ENCODE peak calls at places on chromosomes 2 and 18, in five cellular contexts. One of them, this sample, is unnamed.

GRCh38 chr18:61413388-61413787 is 80.2 kb downstream of the CDH20 start:
- DNase-seq in SJSA1: no peak
- DNase-seq in iPS-NIHi11: no peak
- DNase-seq in astrocyte of the spinal cord: no peak
- DNase-seq in IMR-90: no peak
- DNase-seq in this sample: no peak

GRCh38 chr2:28355521-28356094 is 37.0 kb upstream of the FOSL2 start:
- DNase-seq in SJSA1: no peak
- DNase-seq in iPS-NIHi11: no peak
- DNase-seq in astrocyte of the spinal cord: no peak
- DNase-seq in IMR-90: no peak
- DNase-seq in this sample: no peak

GRCh38 chr18:7305416-7305815 is 74.5 kb downstream of the LRRC30 start:
- DNase-seq in SJSA1: no peak
- DNase-seq in iPS-NIHi11: no peak
- DNase-seq in astrocyte of the spinal cord: no peak
- DNase-seq in IMR-90: no peak
- DNase-seq in this sample: no peak

GRCh38 chr2:64017811-64018714 is 1.2 kb downstream of the VPS54 start:
- DNase-seq in SJSA1: peak; percentile 67
- DNase-seq in iPS-NIHi11: no peak
- DNase-seq in astrocyte of the spinal cord: peak; percentile 57
- DNase-seq in IMR-90: peak; percentile 38
- DNase-seq in this sample: no peak

GRCh38 chr18:67132919-67133318 is 383.6 kb downstream of the DSEL start:
- DNase-seq in SJSA1: no peak
- DNase-seq in iPS-NIHi11: no peak
- DNase-seq in astrocyte of the spinal cord: no peak
- DNase-seq in IMR-90: no peak
- DNase-seq in this sample: no peak

GRCh38 chr2:26054598-26055348 is 20.9 kb downstream of the RAB10 start:
- DNase-seq in SJSA1: no peak
- DNase-seq in iPS-NIHi11: no peak
- DNase-seq in astrocyte of the spinal cord: peak; percentile 56
- DNase-seq in IMR-90: peak; percentile 60
- DNase-seq in this sample: no peak

GRCh38 chr2:207640160-207640559 is 15.0 kb upstream of the METTL21A start:
- DNase-seq in SJSA1: no peak
- DNase-seq in iPS-NIHi11: no peak
- DNase-seq in astrocyte of the spinal cord: no peak
- DNase-seq in IMR-90: no peak
- DNase-seq in this sample: no peak

GRCh38 chr2:106708189-106708588 is 177.8 kb downstream of the ST6GAL2 start:
- DNase-seq in SJSA1: no peak
- DNase-seq in iPS-NIHi11: no peak
- DNase-seq in astrocyte of the spinal cord: no peak
- DNase-seq in IMR-90: no peak
- DNase-seq in this sample: no peak

GRCh38 chr2:101720732-101721131 is 23.2 kb downstream of the MAP4K4 start:
- DNase-seq in SJSA1: no peak
- DNase-seq in iPS-NIHi11: no peak
- DNase-seq in astrocyte of the spinal cord: no peak
- DNase-seq in IMR-90: no peak
- DNase-seq in this sample: no peak

GRCh38 chr18:7927119-7927518 is 360.0 kb downstream of the PTPRM start:
- DNase-seq in SJSA1: peak; percentile 33
- DNase-seq in iPS-NIHi11: no peak
- DNase-seq in astrocyte of the spinal cord: no peak
- DNase-seq in IMR-90: peak; percentile 45
- DNase-seq in this sample: no peak